ENCODE peak calls at places on chromosomes 6 and 20, in seven cellular contexts. H is lower lobe of right lung, K is osteoblast, G is lung, M is transverse colon, Q is HCT116, D is ascending aorta. U is an unnamed sample. For H3K4me1, the result is how much of the 10 kb centered on the place peaks cover.

GRCh38 chr6:16511723-16512584 is 249.3 kb downstream of the ATXN1 start:
- DNase-seq in K (no peak), H (no peak), Q (peak), D (no peak), M (peak), G (no peak), U (no peak)

GRCh38 chr6:148523051-148523450 is 180.4 kb downstream of the SASH1 start:
- DNase-seq in Q (no peak), K (no peak), H (no peak), G (no peak), D (no peak), M (no peak), U (no peak)

GRCh38 chr6:116278478-116278822 is 1.3 kb downstream of the TSPYL1 start:
- DNase-seq in H (no peak), K (no peak), D (no peak), Q (no peak), G (no peak), M (no peak), U (peak)

GRCh38 chr6:82015043-82015442 is 232.5 kb downstream of the IBTK start:
- DNase-seq in M (no peak), H (no peak), Q (no peak), G (no peak), K (no peak), D (no peak), U (no peak)

GRCh38 chr20:45402946-45403345 is 5.1 kb upstream of the DBNDD2 start:
- DNase-seq in D (no peak), K (peak), H (no peak), G (no peak), Q (no peak), M (no peak), U (no peak)

GRCh38 chr6:113634352-113635163 is 222.6 kb upstream of the MARCKS start:
- DNase-seq in M (no peak), Q (no peak), H (no peak), K (peak), D (no peak), G (no peak), U (no peak)

GRCh38 chr20:43681468-43681942 is 14.6 kb downstream of the MYBL2 start:
- DNase-seq in Q (no peak), G (no peak), D (no peak), M (peak), K (no peak), H (no peak), U (peak)

GRCh38 chr6:2020909-2021308 is 224.5 kb downstream of the GMDS start:
- DNase-seq in Q (no peak), D (no peak), G (no peak), H (no peak), K (no peak), M (no peak), U (no peak)

GRCh38 chr6:157092736-157093135 is 230.6 kb downstream of the TMEM242 start:
- DNase-seq in H (no peak), Q (no peak), M (no peak), D (no peak), K (no peak), G (no peak), U (no peak)

GRCh38 chr6:27866370-27867050 is 45.7 kb downstream of the OR2B2 start:
- DNase-seq in D (no peak), M (peak), H (no peak), K (peak), Q (no peak), G (no peak), U (no peak)

GRCh38 chr6:73579851-73580246 is 59.0 kb upstream of the EEF1A1 start:
- DNase-seq in G (peak), H (no peak), Q (peak), D (no peak), M (no peak), K (peak), U (no peak)

GRCh38 chr20:36468149-36469000 is 72.9 kb upstream of the MYL9 start:
- DNase-seq in H (no peak), Q (no peak), K (peak), D (peak), G (no peak), M (no peak), U (no peak)
- H3K27ac ChIP-seq in H (peak), Q (no peak), K (peak), D (peak), G (peak), M (peak), U (peak)

GRCh38 chr6:34357937-34358336 is 34.5 kb downstream of the NUDT3 start:
- DNase-seq in K (peak), H (no peak), G (no peak), M (no peak), Q (no peak), D (no peak), U (no peak)
- H3K4me1 ChIP-seq in K (under half), H (under half), G (under half), M (under half), Q (under half), D (under half), U (under half)

DNA sequence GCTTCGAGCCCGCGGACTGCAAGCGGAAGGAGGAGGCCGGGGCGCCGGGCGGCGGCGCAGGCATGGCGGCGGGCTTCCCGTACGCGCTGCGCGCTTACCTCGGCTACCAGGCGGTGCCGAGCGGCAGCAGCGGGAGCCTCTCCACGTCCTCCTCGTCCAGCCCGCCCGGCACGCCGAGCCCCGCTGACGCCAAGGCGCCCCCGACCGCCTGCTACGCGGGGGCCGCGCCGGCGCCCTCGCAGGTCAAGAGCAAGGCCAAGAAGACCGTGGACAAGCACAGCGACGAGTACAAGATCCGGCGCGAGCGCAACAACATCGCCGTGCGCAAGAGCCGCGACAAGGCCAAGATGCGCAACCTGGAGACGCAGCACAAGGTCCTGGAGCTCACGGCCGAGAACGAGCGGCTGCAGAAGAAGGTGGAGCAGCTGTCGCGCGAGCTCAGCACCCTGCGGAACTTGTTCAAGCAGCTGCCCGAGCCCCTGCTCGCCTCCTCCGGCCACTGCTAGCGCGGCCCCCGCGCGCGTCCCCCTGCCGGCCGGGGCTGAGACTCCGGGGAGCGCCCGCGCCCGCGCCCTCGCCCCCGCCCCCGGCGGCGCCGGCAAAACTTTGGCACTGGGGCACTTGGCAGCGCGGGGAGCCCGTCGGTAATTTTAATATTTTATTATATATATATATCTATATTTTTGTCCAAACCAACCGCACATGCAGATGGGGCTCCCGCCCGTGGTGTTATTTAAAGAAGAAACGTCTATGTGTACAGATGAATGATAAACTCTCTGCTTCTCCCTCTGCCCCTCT is 1.1 kb downstream of the CEBPB start:
- DNase-seq in H (peak), K (peak), D (no peak), M (peak), G (no peak), Q (no peak), U (peak)
- TF ChIP-seq CTCF in H (peak), K (peak), D (peak), M (peak), G (no peak), Q (no peak), U (no peak)

DNA sequence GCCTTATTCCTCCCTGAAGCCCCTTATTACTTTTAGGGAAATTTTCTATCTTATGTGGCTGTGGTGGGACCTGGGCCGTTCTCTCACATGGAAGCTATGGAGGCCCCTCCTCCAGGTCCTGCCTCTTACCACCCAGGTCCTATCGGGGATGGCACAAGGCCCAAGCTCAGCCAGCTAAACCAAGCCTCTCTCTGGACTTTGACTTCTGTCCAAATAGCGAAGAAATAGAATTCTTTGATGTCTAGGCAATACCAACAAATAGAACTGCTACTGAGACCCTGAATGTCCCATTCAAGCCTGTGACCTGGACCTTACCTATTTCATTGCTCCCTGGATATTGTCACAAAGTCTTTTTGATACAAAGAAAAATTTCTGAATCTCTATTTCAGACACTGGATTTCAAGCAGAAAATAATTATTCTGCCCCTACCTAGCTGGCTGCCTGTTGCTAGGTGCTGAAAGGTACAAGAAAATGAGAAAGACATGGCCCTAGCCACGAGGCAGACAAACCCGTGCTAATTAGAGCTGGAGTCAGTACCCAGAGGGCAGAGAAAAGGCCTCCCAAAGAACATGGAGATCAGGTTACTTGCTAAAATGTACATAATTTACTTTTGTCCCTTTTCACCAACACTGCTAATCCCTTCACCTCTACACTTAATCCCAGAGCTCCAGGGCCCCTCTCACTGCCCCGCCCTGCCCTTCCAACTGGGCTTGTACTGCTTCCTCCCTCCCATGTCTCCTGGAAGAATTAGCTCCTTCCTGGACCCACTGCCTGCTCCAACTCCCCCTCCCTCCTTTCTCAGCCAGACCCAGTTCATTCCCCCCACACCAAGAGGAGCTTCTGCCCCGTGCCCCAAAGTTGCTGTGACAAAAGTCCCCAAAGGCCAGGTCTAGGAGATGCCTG is 15.5 kb upstream of the NNAT start:
- DNase-seq in D (no peak), M (no peak), G (no peak), H (no peak), K (no peak), Q (no peak), U (no peak)
- H3K27ac ChIP-seq in D (no peak), M (no peak), G (no peak), H (no peak), K (no peak), Q (no peak), U (no peak)

GRCh38 chr6:139154885-139155547 is 20.1 kb downstream of the HECA start:
- DNase-seq in H (no peak), D (no peak), G (no peak), K (no peak), Q (no peak), M (no peak), U (no peak)

GRCh38 chr6:139156102-139156501 is 21.2 kb downstream of the HECA start:
- DNase-seq in G (no peak), H (no peak), K (no peak), M (no peak), D (no peak), Q (no peak), U (no peak)

GRCh38 chr6:139153876-139154275 is 19.0 kb downstream of the HECA start:
- DNase-seq in K (peak), Q (no peak), H (no peak), G (no peak), M (no peak), D (no peak), U (no peak)

GRCh38 chr6:139159016-139159415 is 24.1 kb downstream of the HECA start:
- DNase-seq in M (no peak), K (no peak), D (no peak), H (no peak), G (no peak), Q (no peak), U (no peak)

DNA sequence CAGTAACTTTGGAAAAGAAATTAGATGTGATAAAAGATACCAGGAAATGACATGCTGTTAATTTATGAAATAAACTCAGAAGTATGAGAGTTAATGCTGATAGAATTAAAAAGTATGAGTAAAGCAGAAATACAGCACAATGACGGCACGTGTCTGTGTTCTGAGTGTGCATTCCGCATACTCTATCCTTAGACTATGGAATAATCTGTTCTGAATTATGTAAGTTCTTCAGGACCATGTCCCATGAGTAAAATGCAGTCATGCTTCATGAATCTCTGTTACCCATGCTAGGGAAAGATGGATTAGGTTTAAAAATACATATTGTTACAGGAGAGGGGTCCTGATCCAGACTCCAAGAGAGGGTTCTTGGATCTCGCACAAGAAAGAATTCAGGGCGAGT is 21.7 kb downstream of the HECA start:
- DNase-seq in H (no peak), M (no peak), Q (no peak), K (no peak), G (no peak), D (no peak), U (no peak)
- H3K4me1 ChIP-seq in H (under half), M (under half), Q (under half), K (under half), G (under half), D (under half), U (under half)

U was measured in pancreas.